ENCODE peak calls at places on chromosomes 12 and 14, in four cellular contexts. G, R, C and E are unnamed samples. For H3K4me1 and H3K36me3, the result is how much of the 10 kb centered on the place peaks cover.

GRCh38 chr12:40137252-40137651 is 31.4 kb upstream of the SLC2A13 start:
- DNase-seq in G (no peak), R (no peak), C (peak), E (no peak)

GRCh38 chr12:104482748-104483147 is 26.0 kb downstream of the CHST11 start:
- DNase-seq in G (no peak), R (no peak), C (no peak), E (no peak)

GRCh38 chr12:75834591-75834990 is 197.0 kb downstream of the PHLDA1 start:
- DNase-seq in G (no peak), R (no peak), C (no peak), E (no peak)

GRCh38 chr12:39354955-39355354 is 88.0 kb downstream of the KIF21A start:
- DNase-seq in G (no peak), R (no peak), C (no peak), E (no peak)

GRCh38 chr14:104393898-104394605 is 185.5 kb upstream of the C14orf180 start:
- DNase-seq in G (peak), R (no peak), C (peak), E (no peak)

GRCh38 chr14:100532916-100533630 is 54.1 kb downstream of the BEGAIN start:
- DNase-seq in G (peak), R (no peak), C (no peak), E (peak)

GRCh38 chr14:78848234-78848820 is 678.2 kb downstream of the NRXN3 start:
- DNase-seq in G (peak), R (peak), C (no peak), E (peak)

GRCh38 chr14:77128414-77128891 is 13.1 kb downstream of the ZDHHC22 start:
- DNase-seq in G (no peak), R (no peak), C (no peak), E (no peak)

GRCh38 chr12:105014603-105015002 is 28.5 kb downstream of the NOPCHAP1 start:
- DNase-seq in G (no peak), R (no peak), C (no peak), E (no peak)

GRCh38 chr12:106140223-106140986 is 1.7 kb upstream of the NUAK1 start:
- DNase-seq in G (no peak), R (no peak), C (no peak), E (no peak)

GRCh38 chr12:65319680-65320193 is 41.3 kb downstream of the MSRB3 start:
- DNase-seq in G (no peak), R (no peak), C (no peak), E (no peak)

GRCh38 chr12:12439636-12440035 is 82.8 kb downstream of the BORCS5 start:
- DNase-seq in G (no peak), R (no peak), C (peak), E (no peak)

GRCh38 chr14:51554339-51554920 is 97.3 kb upstream of the FRMD6 start:
- DNase-seq in G (no peak), R (no peak), C (no peak), E (no peak)

GRCh38 chr14:40485688-40486087 is 1053.5 kb upstream of the FBXO33 start:
- DNase-seq in G (no peak), R (no peak), C (no peak), E (no peak)

GRCh38 chr14:59905193-59905592 is 14.8 kb upstream of the LRRC9 start:
- DNase-seq in G (no peak), R (no peak), C (no peak), E (no peak)

GRCh38 chr14:51735851-51736250 is 84.1 kb downstream of the FRMD6 start:
- DNase-seq in G (no peak), R (no peak), C (no peak), E (no peak)

GRCh38 chr12:25689996-25690501 is 137.0 kb upstream of the LMNTD1 start:
- DNase-seq in G (peak), R (no peak), C (no peak), E (peak)

GRCh38 chr14:80638620-80639215 is 302.8 kb downstream of the CEP128 start:
- DNase-seq in G (no peak), R (no peak), C (no peak), E (no peak)

GRCh38 chr14:104602315-104602932 is 2.1 kb downstream of the TMEM179 start:
- DNase-seq in G (peak), R (no peak), C (no peak), E (no peak)

GRCh38 chr14:61252354-61253063 is 28.6 kb downstream of the TMEM30B start:
- DNase-seq in G (no peak), R (peak), C (peak), E (peak)

GRCh38 chr14:30389134-30389900 is 169.6 kb upstream of the G2E3 start:
- DNase-seq in G (no peak), R (no peak), C (no peak), E (no peak)

GRCh38 chr12:94262228-94263010 is 114.0 kb downstream of the PLXNC1 start:
- DNase-seq in G (peak), R (no peak), C (peak), E (no peak)

GRCh38 chr14:46405095-46405494 is 246.5 kb downstream of the RPL10L start:
- DNase-seq in G (no peak), R (peak), C (no peak), E (no peak)

GRCh38 chr12:120249875-120250795 is 15.4 kb downstream of the PXN start:
- DNase-seq in G (no peak), R (no peak), C (peak), E (no peak)

GRCh38 chr12:124684971-124685688 is 117.7 kb upstream of the NCOR2 start:
- DNase-seq in G (no peak), R (no peak), C (no peak), E (no peak)
- H3K4me1 ChIP-seq in G (half or more), R (under half), C (under half), E (under half)

DNA sequence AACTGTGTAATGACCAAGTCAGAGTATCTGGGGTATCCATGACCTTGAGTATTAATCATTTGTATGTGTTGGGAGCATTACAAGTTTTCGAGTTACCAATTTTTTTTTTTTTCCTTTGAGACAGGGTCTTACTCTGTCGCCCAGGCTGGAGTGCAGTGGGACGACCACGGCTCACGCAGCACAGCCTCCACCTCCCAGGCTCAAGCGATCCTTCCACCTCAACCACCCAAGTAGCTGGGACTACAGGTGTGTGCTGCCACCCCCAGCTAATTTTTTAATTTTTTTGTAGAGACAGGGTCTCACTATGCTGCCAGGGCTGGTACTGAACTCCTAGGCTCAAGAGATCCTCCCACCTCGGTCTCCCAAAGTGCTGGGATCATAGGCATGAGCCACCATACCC is 19.7 kb downstream of the SSH1 start:
- DNase-seq in G (no peak), R (no peak), C (no peak), E (no peak)
- H3K36me3 ChIP-seq in G (under half), R (under half), C (under half), E (under half)

GRCh38 chr14:72515779-72516770 is 377.8 kb downstream of the DPF3 start:
- DNase-seq in G (no peak), R (peak), C (no peak), E (no peak)

GRCh38 chr14:72518809-72519377 is 375.0 kb downstream of the DPF3 start:
- DNase-seq in G (no peak), R (no peak), C (peak), E (no peak)

GRCh38 chr14:72519543-72519942 is 374.4 kb downstream of the DPF3 start:
- DNase-seq in G (no peak), R (no peak), C (no peak), E (no peak)

GRCh38 chr14:72516936-72517408 is 376.9 kb downstream of the DPF3 start:
- DNase-seq in G (no peak), R (peak), C (peak), E (peak)

DNA sequence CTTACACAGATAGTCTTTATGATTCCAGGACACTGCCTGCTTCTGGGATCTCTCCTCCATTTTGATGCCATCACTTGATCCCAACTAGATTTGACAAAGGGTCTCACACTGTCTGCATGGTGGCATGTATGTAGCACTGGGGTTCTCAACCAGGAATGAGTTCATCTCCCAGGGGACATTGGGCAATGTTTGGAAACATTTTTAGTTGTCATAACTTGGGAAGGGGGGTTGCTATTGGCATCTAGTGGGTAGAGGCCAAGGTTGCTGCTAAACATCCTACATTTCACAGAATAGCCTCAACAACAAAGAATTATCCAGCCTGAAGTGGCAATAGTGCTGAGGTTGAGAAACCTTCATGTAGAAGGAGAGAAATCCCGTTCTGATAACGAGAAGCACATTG is 376.2 kb downstream of the DPF3 start:
- DNase-seq in G (no peak), R (no peak), C (no peak), E (no peak)
- H3K4me1 ChIP-seq in G (under half), R (under half), C (under half), E (under half)

GRCh38 chr12:56600753-56601152 is 29.4 kb downstream of the BAZ2A start:
- DNase-seq in G (no peak), R (no peak), C (no peak), E (no peak)

GRCh38 chr12:56596815-56597214 is 33.3 kb downstream of the BAZ2A start:
- DNase-seq in G (no peak), R (peak), C (no peak), E (no peak)

GRCh38 chr12:56601503-56601902 is 28.6 kb downstream of the BAZ2A start:
- DNase-seq in G (no peak), R (peak), C (peak), E (no peak)

GRCh38 chr12:56599797-56600196 is 30.3 kb downstream of the BAZ2A start:
- DNase-seq in G (peak), R (no peak), C (no peak), E (no peak)

GRCh38 chr12:56599041-56599440 is 31.1 kb downstream of the BAZ2A start:
- DNase-seq in G (no peak), R (no peak), C (no peak), E (no peak)
- H3K36me3 ChIP-seq in G (under half), R (under half), C (half or more), E (half or more)

DNA sequence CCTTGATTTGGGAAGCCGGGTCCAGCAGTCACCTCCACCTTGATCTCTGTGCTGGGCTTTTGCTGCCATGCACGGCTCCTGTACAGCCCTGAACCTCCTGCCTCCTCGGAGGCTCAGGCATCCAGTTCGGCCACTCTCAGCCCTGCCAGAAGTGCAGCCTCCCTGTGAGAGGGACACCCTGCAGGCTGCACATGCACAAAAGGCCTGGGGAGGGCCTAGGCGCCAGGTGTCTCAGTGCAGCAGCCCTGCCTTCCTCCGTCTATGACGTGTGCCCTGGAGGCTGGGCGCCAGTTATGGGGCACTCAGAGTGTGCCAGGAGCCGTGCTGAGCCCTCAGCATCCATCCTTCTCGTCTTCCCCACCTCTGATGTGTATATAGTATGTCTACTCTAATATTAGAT is 100.9 kb downstream of the B4GALNT3 start:
- DNase-seq in G (no peak), R (no peak), C (no peak), E (no peak)
- H3K4me1 ChIP-seq in G (under half), R (under half), C (under half), E (under half)